ENCODE peak calls at places on chromosomes 7 and 10, in six cellular contexts. Z is thoracic aorta, D is body of pancreas, Q is H1, L is heart left ventricle, X is fibroblast of pulmonary artery. R is an unnamed sample.

GRCh38 chr7:5591547-5591899 is 167.9 kb upstream of the TNRC18 start:
- DNase-seq in Z (no peak), D (peak; percentile 48), Q (no peak), L (no peak), X (peak; percentile 82), R (no peak)

GRCh38 chr10:102476466-102477141 is 25.3 kb upstream of the C10orf95 start:
- DNase-seq in Z (no peak), D (no peak), Q (no peak), L (peak; percentile 20), X (no peak), R (no peak)

GRCh38 chr7:105580022-105580740 is 1.1 kb downstream of the EFCAB10 start:
- DNase-seq in Z (no peak), D (no peak), Q (no peak), L (no peak), X (no peak), R (no peak)

GRCh38 chr7:45124351-45124750 is 12.9 kb upstream of the TBRG4 start:
- DNase-seq in Z (no peak), D (no peak), Q (no peak), L (no peak), X (no peak), R (no peak)

GRCh38 chr7:16094651-16095050 is 326.7 kb downstream of the CRPPA start:
- DNase-seq in Z (no peak), D (no peak), Q (no peak), L (no peak), X (no peak), R (no peak)

GRCh38 chr10:43666551-43666950 is 17.9 kb upstream of the ZNF32 start:
- DNase-seq in Z (no peak), D (no peak), Q (no peak), L (no peak), X (no peak), R (no peak)

GRCh38 chr7:107890493-107890961 is 456 bp upstream of the DLD start:
- DNase-seq in Z (no peak), D (peak; percentile 9), Q (no peak), L (no peak), X (no peak), R (no peak)

GRCh38 chr10:194281-194680 is 59.0 kb downstream of the ZMYND11 start:
- DNase-seq in Z (no peak), D (no peak), Q (no peak), L (no peak), X (no peak), R (no peak)

GRCh38 chr7:104038136-104038535 is 48.7 kb upstream of the RELN start:
- DNase-seq in Z (no peak), D (no peak), Q (no peak), L (no peak), X (no peak), R (no peak)

GRCh38 chr10:34075269-34075926 is 739.7 kb downstream of the PARD3 start:
- DNase-seq in Z (no peak), D (peak; percentile 24), Q (no peak), L (no peak), X (no peak), R (no peak)

GRCh38 chr10:26697922-26698608 is 564 bp downstream of the PDSS1 start:
- DNase-seq in Z (no peak), D (no peak), Q (no peak), L (no peak), X (no peak), R (no peak)

GRCh38 chr10:122590158-122590557 is 29.6 kb downstream of the DMBT1 start:
- DNase-seq in Z (no peak), D (no peak), Q (no peak), L (no peak), X (no peak), R (no peak)

GRCh38 chr10:16483241-16483917 is 38.3 kb downstream of the C1QL3 start:
- DNase-seq in Z (no peak), D (no peak), Q (no peak), L (no peak), X (no peak), R (no peak)

GRCh38 chr10:33455029-33455428 is 120.6 kb upstream of the NRP1 start:
- DNase-seq in Z (no peak), D (peak; percentile 49), Q (no peak), L (no peak), X (no peak), R (no peak)

GRCh38 chr10:102009801-102010425 is 46.1 kb downstream of the ARMH3 start:
- DNase-seq in Z (peak; percentile 11), D (peak; percentile 82), Q (no peak), L (peak; percentile 53), X (peak; percentile 94), R (peak; percentile 87)

GRCh38 chr7:133484135-133484534 is 231.3 kb downstream of the EXOC4 start:
- DNase-seq in Z (no peak), D (no peak), Q (no peak), L (no peak), X (no peak), R (peak; percentile 55)

GRCh38 chr7:48168159-48168558 is 3.1 kb upstream of the ABCA13 start:
- DNase-seq in Z (no peak), D (no peak), Q (no peak), L (no peak), X (peak; percentile 51), R (peak; percentile 88)

GRCh38 chr7:30274641-30275040 is 9.8 kb upstream of the ZNRF2 start:
- DNase-seq in Z (no peak), D (no peak), Q (no peak), L (no peak), X (no peak), R (no peak)

GRCh38 chr7:30278849-30279505 is 5.4 kb upstream of the ZNRF2 start:
- DNase-seq in Z (no peak), D (no peak), Q (no peak), L (no peak), X (no peak), R (no peak)

GRCh38 chr7:30278386-30278785 is 6.0 kb upstream of the ZNRF2 start:
- DNase-seq in Z (no peak), D (peak; percentile 24), Q (no peak), L (no peak), X (no peak), R (no peak)

GRCh38 chr7:30273552-30273951 is 10.8 kb upstream of the ZNRF2 start:
- DNase-seq in Z (no peak), D (no peak), Q (no peak), L (no peak), X (no peak), R (no peak)

DNA sequence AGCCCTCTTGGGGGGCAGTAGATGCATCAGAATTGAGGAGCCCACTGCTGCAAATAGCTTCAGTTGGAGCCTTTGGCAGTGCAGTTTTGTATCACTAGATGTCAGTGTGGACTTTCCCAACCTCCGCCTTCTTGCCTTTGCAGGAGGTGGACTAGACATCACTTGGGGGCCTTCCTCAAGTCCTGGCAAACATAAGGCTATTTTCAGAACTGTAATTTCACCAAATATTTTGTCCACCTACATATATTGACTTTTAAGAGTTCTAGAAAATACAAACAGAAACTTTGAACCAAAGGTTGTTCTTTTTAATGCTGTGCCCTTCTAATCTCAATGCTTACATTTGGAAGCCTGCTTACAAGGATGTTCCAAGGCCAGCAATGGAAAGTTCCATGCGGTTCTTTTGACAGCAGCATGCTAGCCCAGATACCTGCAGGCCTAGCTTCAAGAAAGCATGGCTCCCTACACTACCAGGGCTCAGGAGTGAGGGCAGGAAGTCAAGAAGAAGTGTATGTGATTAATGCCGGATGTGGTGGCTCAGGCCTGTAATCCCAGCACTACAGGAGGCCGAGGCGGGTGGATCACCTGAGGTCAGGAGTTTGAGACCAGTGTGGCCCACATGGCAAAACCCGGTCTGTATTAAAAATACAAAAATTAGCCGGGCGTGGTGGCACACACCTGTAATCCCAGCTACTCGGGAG is 8.0 kb upstream of the ZNRF2 start:
- DNase-seq in Z (no peak), D (peak; percentile 50), Q (peak; percentile 63), L (no peak), X (peak; percentile 77), R (peak; percentile 55)
- TF ChIP-seq CTCF in Z (no peak), D (peak; percentile 36), Q (peak; percentile 89), L (peak; percentile 52), X (peak; percentile 87), R (peak; percentile 73)

GRCh38 chr10:129259128-129259527 is 207.9 kb upstream of the MGMT start:
- DNase-seq in Z (no peak), D (no peak), Q (no peak), L (no peak), X (peak; percentile 15), R (no peak)
- H3K4me3 ChIP-seq in Z (no peak overlapping the region), D (no peak overlapping the region), Q (no peak overlapping the region), L (no peak overlapping the region), X (no peak overlapping the region), R (no peak overlapping the region)

DNA sequence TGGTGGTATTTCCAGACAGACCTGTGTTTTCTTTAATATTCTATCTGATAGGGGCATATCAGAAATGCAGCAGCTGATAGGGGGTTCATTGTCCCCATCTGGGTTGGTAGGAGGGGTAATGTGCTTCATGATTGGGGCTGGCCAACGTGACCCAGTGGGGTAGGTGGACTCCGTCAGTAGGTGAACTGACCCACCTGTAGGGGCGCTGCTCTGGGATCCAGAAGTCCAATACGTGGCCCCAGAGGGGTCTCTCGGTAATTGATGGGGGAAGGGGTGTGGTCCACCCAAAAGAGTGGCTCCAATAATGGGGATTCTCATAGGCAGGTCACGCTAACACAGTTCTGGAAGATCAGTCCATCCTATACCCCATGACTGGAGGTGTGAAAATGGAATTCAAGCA is 112.0 kb downstream of the PRLHR start:
- DNase-seq in Z (no peak), D (no peak), Q (no peak), L (no peak), X (no peak), R (no peak)
- TF ChIP-seq CTCF in Z (no peak), D (no peak), Q (peak; percentile 7), L (no peak), X (no peak), R (no peak)

DNA sequence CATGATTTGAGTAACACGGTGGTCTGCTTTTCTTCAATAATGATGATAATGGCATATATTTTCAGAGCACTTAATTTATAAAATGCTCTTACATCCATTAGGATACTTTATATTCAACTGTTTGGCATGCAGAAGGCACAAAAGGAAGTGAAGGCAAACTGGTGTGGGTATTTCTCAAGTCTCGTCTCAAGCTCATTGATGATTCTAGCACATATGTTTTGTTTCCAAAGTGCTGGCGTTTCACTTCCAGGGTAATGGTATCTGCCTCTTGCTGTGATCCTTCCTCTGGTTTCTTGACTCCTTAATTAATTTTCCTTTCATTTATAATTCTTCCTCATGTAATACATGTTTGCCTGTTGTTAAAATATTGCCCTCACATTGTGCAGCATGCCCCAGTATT is 171.0 kb downstream of the ZNF365 start:
- DNase-seq in Z (no peak), D (no peak), Q (no peak), L (no peak), X (no peak), R (no peak)
- H3K4me3 ChIP-seq in Z (no peak overlapping the region), D (no peak overlapping the region), Q (no peak overlapping the region), L (no peak overlapping the region), X (no peak overlapping the region), R (no peak overlapping the region)

R was measured in bronchial epithelial cell.